ENCODE peak calls at places on chromosomes 7 and 10, in ten cellular contexts. D, F, U, C, J, O, T, S, B and K are unnamed samples. For H3K4me1, the result is how much of the 10 kb centered on the place peaks cover.

GRCh38 chr7:131896189-131896855 is 339.9 kb upstream of the PODXL start:
- DNase-seq in T (no peak), B (no peak), S (peak), D (no peak), U (no peak), F (no peak), C (no peak), O (no peak), J (no peak), K (no peak)

GRCh38 chr10:43623351-43623750 is 17.1 kb downstream of the ZNF485 start:
- DNase-seq in B (peak), T (no peak), J (no peak), O (no peak), S (peak), C (no peak), F (no peak), D (no peak), U (no peak), K (no peak)

GRCh38 chr7:124762611-124763143 is 2.9 kb downstream of the GPR37 start:
- DNase-seq in F (no peak), D (no peak), C (no peak), B (peak), O (no peak), U (peak), T (no peak), S (peak), J (no peak), K (peak)

GRCh38 chr10:102268333-102268999 is 23.1 kb downstream of the GBF1 start:
- DNase-seq in D (no peak), T (no peak), O (no peak), F (no peak), S (peak), U (no peak), J (no peak), C (no peak), B (peak), K (no peak)

GRCh38 chr7:131657881-131658280 is 101.5 kb upstream of the PODXL start:
- DNase-seq in U (no peak), D (peak), S (peak), O (no peak), F (no peak), B (no peak), C (no peak), T (no peak), J (no peak), K (no peak)

GRCh38 chr10:77180794-77181193 is 456.8 kb downstream of the KCNMA1 start:
- DNase-seq in C (no peak), U (no peak), D (no peak), J (no peak), T (no peak), F (no peak), O (no peak), S (no peak), B (peak), K (no peak)

GRCh38 chr7:151886783-151887182 is 9.9 kb upstream of the PRKAG2 start:
- DNase-seq in S (no peak), J (no peak), D (no peak), F (no peak), U (no peak), O (peak), B (no peak), C (no peak), T (no peak), K (no peak)

GRCh38 chr10:79437111-79437814 is 8.2 kb downstream of the ZCCHC24 start:
- DNase-seq in T (no peak), U (no peak), B (peak), D (no peak), O (no peak), F (no peak), S (no peak), C (no peak), J (no peak), K (no peak)

GRCh38 chr10:69845574-69846251 is 44.0 kb downstream of the COL13A1 start:
- DNase-seq in C (no peak), B (peak), D (peak), O (no peak), U (peak), F (no peak), T (no peak), S (peak), J (peak), K (peak)

GRCh38 chr7:96481831-96482230 is 159.9 kb upstream of the SLC25A13 start:
- DNase-seq in T (no peak), B (peak), F (no peak), C (no peak), S (no peak), J (no peak), U (no peak), O (no peak), D (no peak), K (no peak)

GRCh38 chr10:70381491-70382421 is 669 bp downstream of the LRRC20 start:
- DNase-seq in S (peak), F (no peak), U (peak), J (no peak), B (peak), D (peak), T (peak), O (peak), C (no peak), K (peak)

GRCh38 chr10:51260376-51260775 is 186.1 kb downstream of the PRKG1 start:
- DNase-seq in D (no peak), U (no peak), C (no peak), O (no peak), T (no peak), J (no peak), B (no peak), S (no peak), F (no peak), K (no peak)

GRCh38 chr7:39592586-39592985 is 26.4 kb downstream of the YAE1 start:
- DNase-seq in D (no peak), U (no peak), O (no peak), S (peak), T (no peak), F (no peak), J (no peak), B (peak), C (no peak), K (no peak)

GRCh38 chr10:14384096-14384730 is 53.5 kb upstream of the FRMD4A start:
- DNase-seq in D (no peak), U (no peak), C (no peak), F (no peak), T (no peak), B (peak), J (no peak), O (no peak), S (no peak), K (no peak)

GRCh38 chr10:57952741-57953140 is 315.0 kb downstream of the IPMK start:
- DNase-seq in S (no peak), F (no peak), U (no peak), O (no peak), T (no peak), J (no peak), B (peak), C (no peak), D (no peak), K (no peak)

GRCh38 chr10:73810735-73811465 is 498 bp downstream of the NDST2 start:
- DNase-seq in O (peak), S (peak), C (no peak), F (no peak), B (no peak), T (peak), D (peak), J (no peak), U (no peak), K (peak)

GRCh38 chr10:129505500-129506075 is 38.5 kb downstream of the MGMT start:
- DNase-seq in B (no peak), U (no peak), S (no peak), F (no peak), J (no peak), T (no peak), D (no peak), O (no peak), C (no peak), K (no peak)

GRCh38 chr7:40571796-40572195 is 437.0 kb downstream of the SUGCT start:
- DNase-seq in C (no peak), F (no peak), D (no peak), S (no peak), O (no peak), B (peak), J (no peak), T (no peak), U (no peak), K (no peak)

GRCh38 chr10:83166344-83166743 is 973.0 kb upstream of the GHITM start:
- DNase-seq in O (no peak), B (no peak), D (no peak), J (no peak), U (no peak), S (no peak), C (no peak), T (no peak), F (no peak), K (peak)

GRCh38 chr10:127892743-127893142 is at the start of gene CLRN3:
- DNase-seq in S (no peak), B (no peak), D (no peak), T (no peak), F (no peak), C (no peak), J (no peak), O (no peak), U (no peak), K (no peak)

GRCh38 chr7:39413866-39414668 is 152.1 kb upstream of the YAE1 start:
- DNase-seq in U (no peak), T (peak), C (peak), B (peak), D (peak), S (peak), J (no peak), F (peak), O (no peak), K (peak)

GRCh38 chr10:98611432-98611831 is 164.7 kb upstream of the HPS1 start:
- DNase-seq in O (no peak), J (no peak), B (no peak), F (no peak), D (no peak), S (no peak), U (no peak), T (no peak), C (no peak), K (no peak)

GRCh38 chr10:5975641-5976473 is 1.5 kb downstream of the IL15RA start:
- DNase-seq in S (peak), D (peak), O (no peak), J (peak), B (peak), F (peak), C (no peak), U (peak), T (no peak), K (peak)

GRCh38 chr10:125230251-125230650 is 69.9 kb upstream of the CTBP2 start:
- DNase-seq in S (no peak), T (no peak), O (no peak), J (no peak), D (no peak), B (peak), F (no peak), C (no peak), U (no peak), K (no peak)

GRCh38 chr10:13684252-13684791 is 97.6 kb downstream of the PRPF18 start:
- DNase-seq in O (peak), U (peak), S (peak), J (no peak), F (no peak), D (peak), B (peak), C (no peak), T (no peak), K (peak)

GRCh38 chr7:69776611-69777010 is 178.3 kb downstream of the AUTS2 start:
- DNase-seq in B (no peak), D (no peak), U (no peak), T (no peak), J (no peak), S (no peak), O (no peak), F (no peak), C (no peak), K (no peak)

GRCh38 chr10:132338876-132339275 is 6.9 kb downstream of the LRRC27 start:
- DNase-seq in T (no peak), O (no peak), C (no peak), J (no peak), U (no peak), D (no peak), S (no peak), F (no peak), B (no peak), K (no peak)

GRCh38 chr7:24572421-24573007 is 738 bp upstream of the PALS2 start:
- DNase-seq in U (peak), O (peak), T (peak), F (no peak), B (peak), C (no peak), S (peak), D (peak), J (peak), K (peak)

GRCh38 chr10:6176691-6177231 is 26.0 kb upstream of the PFKFB3 start:
- DNase-seq in U (no peak), S (no peak), T (no peak), C (no peak), B (peak), J (no peak), O (no peak), F (no peak), D (no peak), K (no peak)

GRCh38 chr7:109375857-109376256 is 806.2 kb downstream of the DNAJB9 start:
- DNase-seq in T (no peak), F (no peak), O (no peak), D (no peak), B (no peak), U (no peak), C (no peak), J (no peak), S (no peak), K (no peak)

GRCh38 chr10:79070611-79071534 is 2.1 kb downstream of the ZMIZ1 start:
- DNase-seq in B (peak), O (peak), F (no peak), T (peak), D (peak), J (peak), U (peak), C (no peak), S (peak), K (peak)

GRCh38 chr10:69769395-69769989 is 32.2 kb upstream of the COL13A1 start:
- DNase-seq in U (no peak), O (no peak), F (no peak), D (peak), S (peak), B (peak), J (no peak), C (peak), T (peak), K (peak)

GRCh38 chr10:17214486-17214885 is 13.0 kb upstream of the TRDMT1 start:
- DNase-seq in C (no peak), U (no peak), D (no peak), O (no peak), S (no peak), F (no peak), T (no peak), B (no peak), J (no peak), K (no peak)

GRCh38 chr10:95567903-95568630 is 6.9 kb upstream of the SORBS1 start:
- DNase-seq in T (no peak), C (no peak), F (no peak), J (no peak), S (peak), U (no peak), O (no peak), D (no peak), B (no peak), K (peak)

GRCh38 chr7:88218836-88219605 is 817 bp downstream of the SRI start:
- DNase-seq in S (peak), F (peak), D (peak), U (peak), C (no peak), J (peak), O (peak), T (peak), B (peak), K (peak)

GRCh38 chr7:79452032-79452494 is 1.4 kb downstream of the MAGI2 start:
- DNase-seq in B (peak), F (no peak), O (peak), J (peak), U (peak), T (peak), D (peak), S (peak), C (no peak), K (peak)

GRCh38 chr10:110818311-110819257 is 53.1 kb upstream of the PDCD4 start:
- DNase-seq in D (no peak), C (no peak), S (no peak), F (no peak), B (no peak), U (no peak), O (no peak), T (no peak), J (peak), K (peak)

GRCh38 chr10:129021597-129022304 is 445.3 kb upstream of the MGMT start:
- DNase-seq in B (no peak), O (no peak), C (no peak), U (no peak), J (no peak), T (no peak), F (no peak), D (no peak), S (no peak), K (no peak)

GRCh38 chr7:151631149-151631967 is 111.7 kb upstream of the RHEB start:
- DNase-seq in F (peak), S (peak), O (no peak), B (no peak), J (peak), U (peak), C (no peak), D (no peak), T (peak), K (no peak)

GRCh38 chr10:49141541-49142332 is 7.9 kb upstream of the FAM170B start:
- DNase-seq in D (no peak), O (no peak), C (no peak), J (no peak), U (no peak), F (no peak), S (no peak), T (no peak), B (no peak), K (no peak)

GRCh38 chr7:55550838-55551537 is 21.3 kb downstream of the VOPP1 start:
- DNase-seq in F (no peak), B (no peak), C (no peak), T (no peak), S (no peak), J (no peak), U (no peak), O (no peak), D (no peak), K (no peak)
- H3K4me1 ChIP-seq in F (half or more), B (under half), C (under half), T (under half), S (half or more), J (under half), U (under half), O (under half), D (under half), K (under half)

DNA sequence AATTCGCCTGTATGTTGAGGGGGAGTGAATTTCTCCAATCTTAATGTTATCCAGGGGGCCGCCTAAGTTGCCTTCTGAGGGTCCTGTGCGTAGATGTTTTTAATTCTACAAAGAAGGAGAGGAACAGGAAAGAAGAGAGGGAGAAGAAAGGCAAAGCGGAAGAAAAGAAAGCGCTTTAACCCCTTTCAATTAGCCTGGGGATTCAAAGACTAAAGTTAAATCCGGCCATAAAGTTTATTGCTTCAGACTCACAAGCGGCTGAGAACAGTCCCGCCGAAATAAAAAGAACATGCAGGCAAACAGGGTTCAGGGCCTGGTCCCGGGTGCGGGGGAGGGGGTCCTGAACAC is 4.5 kb downstream of the HOXA5 start:
- DNase-seq in U (no peak), T (no peak), O (no peak), D (no peak), F (no peak), J (peak), B (no peak), C (no peak), S (no peak), K (no peak)
- TF ChIP-seq POLR2A in U (no peak), T (no peak), O (no peak), D (no peak), F (no peak), J (no peak), B (no peak), C (no peak), S (no peak), K (no peak)

GRCh38 chr10:11245981-11246590 is 228.4 kb downstream of the CELF2 start:
- DNase-seq in F (no peak), D (no peak), U (no peak), J (no peak), S (no peak), T (no peak), O (no peak), C (no peak), B (no peak), K (no peak)
- H3K4me1 ChIP-seq in F (half or more), D (under half), U (under half), J (under half), S (under half), T (under half), O (under half), C (under half), B (under half), K (under half)

DNA sequence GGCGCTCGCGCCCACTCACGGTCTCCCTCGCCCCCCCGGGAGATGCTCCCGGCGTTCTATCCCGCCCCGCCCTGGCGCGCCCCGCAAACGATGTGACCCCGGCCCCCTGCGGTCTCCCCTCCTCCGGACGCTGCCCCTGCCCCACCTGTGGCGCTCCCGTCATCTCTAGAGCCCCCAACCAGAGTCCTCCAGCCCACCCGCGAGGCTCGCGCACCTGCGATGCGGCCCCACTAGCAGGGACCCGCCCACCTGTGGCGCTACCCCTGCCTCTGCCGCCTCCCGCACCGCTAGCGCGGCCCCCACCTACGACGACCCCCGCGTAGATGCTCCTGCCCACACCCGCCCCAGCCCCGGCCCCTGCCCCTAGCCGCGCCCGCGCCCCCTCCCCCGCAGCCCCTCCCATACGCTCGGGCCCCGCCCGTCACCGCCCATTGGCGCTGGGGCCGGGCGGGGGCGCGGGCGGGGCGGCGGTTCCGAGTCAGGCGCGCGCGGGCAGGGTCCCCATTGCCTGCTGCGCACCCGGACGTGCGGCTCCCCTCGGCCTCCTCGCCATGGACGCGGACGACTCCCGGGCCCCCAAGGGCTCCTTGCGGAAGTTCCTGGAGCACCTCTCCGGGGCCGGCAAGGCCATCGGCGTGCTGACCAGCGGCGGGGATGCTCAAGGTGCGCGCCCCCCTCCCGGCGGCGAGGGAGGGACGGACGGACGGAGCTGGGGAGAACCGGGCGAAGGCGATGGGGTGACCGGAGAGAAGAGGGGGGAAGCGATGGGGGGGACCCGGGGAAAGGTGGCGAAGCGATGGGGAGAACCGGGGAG is at the start of gene PFKP:
- DNase-seq in S (no peak), B (no peak), T (no peak), U (peak), F (no peak), O (peak), C (no peak), D (peak), J (no peak), K (no peak)
- TF ChIP-seq POLR2A in S (peak), B (peak), T (peak), U (no peak), F (peak), O (no peak), C (peak), D (peak), J (peak), K (peak)

GRCh38 chr7:105016083-105017075 is 2.4 kb downstream of the KMT2E start:
- DNase-seq in S (peak), C (no peak), B (peak), F (no peak), T (no peak), D (no peak), U (no peak), O (no peak), J (no peak), K (no peak)

GRCh38 chr7:105019269-105019668 is 5.3 kb downstream of the KMT2E start:
- DNase-seq in T (no peak), D (no peak), O (no peak), C (no peak), J (no peak), F (no peak), B (no peak), U (no peak), S (no peak), K (no peak)

GRCh38 chr7:105014725-105015630 is 973 bp downstream of the KMT2E start:
- DNase-seq in F (no peak), O (peak), J (peak), C (no peak), D (peak), U (peak), B (peak), T (peak), S (peak), K (peak)

GRCh38 chr7:105015631-105015965 is 1.6 kb downstream of the KMT2E start:
- DNase-seq in F (no peak), D (peak), S (peak), C (no peak), B (peak), T (no peak), J (no peak), O (no peak), U (no peak), K (no peak)

GRCh38 chr7:105017263-105018051 is 3.5 kb downstream of the KMT2E start:
- DNase-seq in C (no peak), B (no peak), T (no peak), F (no peak), S (peak), O (no peak), D (no peak), U (no peak), J (no peak), K (no peak)
- H3K4me1 ChIP-seq in C (under half), B (under half), T (half or more), F (under half), S (under half), O (under half), D (under half), U (under half), J (under half), K (under half)